ENCODE peak calls at places on chromosomes 5 and 9, in six cellular contexts. P is HCT116, D is H1, T is K562, U is HepG2, K is SK-N-SH. N is an unnamed sample.

GRCh38 chr9:14907360-14907685 is 2.9 kb downstream of the FREM1 start:
- DNase-seq in D (no peak), T (no peak), U (no peak), P (no peak), K (no peak), N (no peak)

GRCh38 chr5:125659316-125660071 is 763.7 kb upstream of the GRAMD2B start:
- DNase-seq in K (no peak), U (no peak), D (no peak), T (no peak), P (no peak), N (no peak)

GRCh38 chr5:168472329-168472728 is 13.9 kb upstream of the RARS1 start:
- DNase-seq in T (peak; percentile 18), U (no peak), P (no peak), D (no peak), K (no peak), N (no peak)

GRCh38 chr9:123998970-123999621 is 12.5 kb upstream of the LHX2 start:
- DNase-seq in D (no peak), K (peak; percentile 60), T (no peak), U (no peak), P (no peak), N (no peak)

GRCh38 chr5:76388791-76389512 is 14.1 kb upstream of the IQGAP2 start:
- DNase-seq in D (no peak), P (no peak), K (no peak), U (no peak), T (no peak), N (no peak)

GRCh38 chr9:72509053-72509452 is 12.4 kb upstream of the TMC1 start:
- DNase-seq in U (no peak), T (no peak), D (no peak), K (no peak), P (no peak), N (no peak)

GRCh38 chr5:127203818-127204217 is 86.8 kb upstream of the MEGF10 start:
- DNase-seq in K (no peak), T (no peak), D (no peak), U (no peak), P (peak; percentile 6), N (no peak)

GRCh38 chr5:17413691-17414090 is 84.3 kb upstream of the TAF11L2 start:
- DNase-seq in D (no peak), P (no peak), T (no peak), K (no peak), U (no peak), N (no peak)

GRCh38 chr5:96257904-96258303 is 175.1 kb downstream of the PCSK1 start:
- DNase-seq in T (no peak), D (no peak), U (no peak), K (no peak), P (no peak), N (no peak)

GRCh38 chr5:169577966-169578365 is 5.6 kb upstream of the SPDL1 start:
- DNase-seq in T (no peak), D (no peak), P (no peak), K (peak; percentile 8), U (no peak), N (no peak)

GRCh38 chr9:132873403-132873802 is 4.7 kb downstream of the AK8 start:
- DNase-seq in T (no peak), U (no peak), D (no peak), K (no peak), P (no peak), N (no peak)

GRCh38 chr5:169705322-169705721 is 68.2 kb downstream of the DOCK2 start:
- DNase-seq in K (no peak), T (no peak), D (no peak), P (no peak), U (no peak), N (no peak)

GRCh38 chr9:129225815-129226214 is 47.8 kb upstream of the IER5L start:
- DNase-seq in D (no peak), T (no peak), P (no peak), U (no peak), K (peak; percentile 87), N (no peak)

GRCh38 chr9:123397975-123398374 is 42.0 kb downstream of the CRB2 start:
- DNase-seq in K (no peak), U (no peak), D (no peak), T (no peak), P (no peak), N (no peak)

GRCh38 chr9:97220894-97221477 is 86.5 kb upstream of the CCDC180 start:
- DNase-seq in P (no peak), K (peak; percentile 45), T (no peak), U (no peak), D (no peak), N (no peak)

GRCh38 chr5:80191991-80192398 is 63.9 kb downstream of the SERINC5 start:
- DNase-seq in U (no peak), K (no peak), T (peak; percentile 52), D (peak; percentile 31), P (no peak), N (no peak)

GRCh38 chr5:143791848-143792701 is 19.9 kb upstream of the HMHB1 start:
- DNase-seq in K (no peak), P (no peak), T (no peak), D (no peak), U (no peak), N (no peak)

GRCh38 chr5:28374492-28374934 is 1336.1 kb upstream of the CDH9 start:
- DNase-seq in U (no peak), P (no peak), T (no peak), D (no peak), K (no peak), N (peak; percentile 29)

GRCh38 chr9:37390759-37391158 is 31.7 kb upstream of the GRHPR start:
- DNase-seq in D (peak; percentile 31), U (peak; percentile 30), T (peak; percentile 71), P (peak; percentile 26), K (no peak), N (peak; percentile 60)

GRCh38 chr5:50694027-50694590 is 27.7 kb downstream of the PARP8 start:
- DNase-seq in D (no peak), U (no peak), P (no peak), K (no peak), T (no peak), N (no peak)

GRCh38 chr5:133381041-133381440 is 231.3 kb downstream of the FSTL4 start:
- DNase-seq in K (no peak), D (no peak), P (no peak), T (no peak), U (no peak), N (no peak)

GRCh38 chr5:114726126-114726525 is 364.3 kb downstream of the KCNN2 start:
- DNase-seq in P (no peak), U (no peak), K (no peak), D (no peak), T (no peak), N (no peak)

GRCh38 chr9:91889161-91889560 is 60.9 kb downstream of the ROR2 start:
- DNase-seq in P (no peak), K (no peak), D (no peak), T (no peak), U (no peak), N (no peak)
- TF ChIP-seq JUND in P (no peak), K (no peak), D (no peak), T (no peak), U (no peak), N (no peak)

DNA sequence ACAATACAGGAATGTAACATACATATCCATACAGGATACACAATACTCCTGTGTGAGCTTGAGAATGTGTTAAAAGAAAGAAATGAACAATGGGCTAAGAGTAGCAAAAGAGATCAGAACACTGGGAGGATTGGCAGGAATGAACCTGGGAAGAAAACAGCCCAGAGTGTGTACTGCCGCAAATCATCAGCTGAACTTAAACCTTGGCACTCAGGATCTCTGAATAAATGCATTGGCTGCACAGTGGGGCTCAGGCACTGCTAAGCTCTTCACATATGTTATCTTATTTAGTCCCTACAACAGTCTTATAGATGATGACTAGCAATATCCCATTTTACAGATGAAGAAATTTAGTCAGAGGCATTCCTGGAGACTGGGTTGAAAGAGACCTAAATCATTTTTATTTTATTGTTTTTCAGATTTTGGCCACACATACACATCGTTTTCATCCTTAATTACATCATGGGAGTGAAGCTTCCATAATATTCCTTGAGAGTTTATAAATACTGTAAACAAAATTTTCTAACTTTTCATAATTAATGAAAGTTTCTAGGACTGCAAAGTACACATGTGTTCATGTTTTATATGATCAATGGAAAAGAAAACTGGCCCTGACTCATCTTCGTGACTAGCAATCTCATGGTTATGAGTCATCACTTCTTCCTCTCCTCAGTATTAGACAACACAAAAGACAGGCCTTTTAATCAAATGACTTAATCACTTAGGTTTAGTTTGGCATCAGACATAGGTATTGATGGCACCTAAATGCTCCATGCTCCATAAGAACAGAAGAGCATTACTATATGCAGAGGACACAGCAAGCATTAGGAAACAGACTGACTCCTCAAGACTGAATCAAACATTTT is 59.2 kb downstream of the CDH18 start:
- DNase-seq in P (no peak), U (peak; percentile 6), K (no peak), D (no peak), T (no peak), N (no peak)
- TF ChIP-seq JUND in P (no peak), U (no peak), K (peak; percentile 90), D (no peak), T (peak; percentile 65), N (no peak)

DNA sequence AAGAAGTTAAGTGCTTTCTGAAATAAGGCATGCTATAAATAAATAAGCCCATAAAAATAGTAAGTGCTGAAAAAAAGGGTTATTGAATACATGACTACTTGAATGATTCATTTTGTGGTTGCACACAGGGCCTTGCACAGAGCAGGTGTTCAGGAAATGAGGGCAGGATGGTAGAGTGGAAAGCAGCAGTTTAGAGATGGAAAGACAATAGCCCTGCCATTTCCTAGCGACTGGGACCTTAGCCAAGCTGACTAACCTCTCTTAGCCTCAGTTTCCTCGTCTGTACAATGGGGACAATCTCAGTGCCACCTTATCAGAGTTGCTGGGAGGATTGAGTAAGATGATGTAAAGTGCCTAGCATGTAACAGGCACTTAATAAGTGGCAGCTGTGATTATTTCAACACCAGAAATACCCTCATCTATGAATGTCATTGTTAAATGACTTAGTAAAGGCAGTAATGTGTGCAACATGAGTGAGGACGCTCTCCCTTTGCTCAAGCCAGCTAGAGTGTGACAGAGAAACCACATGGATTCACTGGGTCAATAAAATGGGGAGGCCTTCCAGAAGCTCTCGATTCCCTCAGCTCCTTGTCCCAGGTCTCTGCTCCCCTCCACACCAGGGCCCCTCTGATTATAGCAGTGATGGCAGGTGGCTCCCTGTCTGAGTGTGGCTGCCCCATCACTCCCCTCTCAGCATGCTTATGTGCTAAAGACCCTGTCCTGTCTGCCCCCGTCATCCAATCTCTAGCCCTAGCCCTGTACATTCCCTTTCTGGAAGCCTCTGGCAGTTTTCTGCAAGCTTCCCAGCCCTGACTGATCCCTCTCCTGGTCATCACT is 16.0 kb upstream of the PHF19 start:
- DNase-seq in U (no peak), K (no peak), D (no peak), T (no peak), P (no peak), N (no peak)
- TF ChIP-seq JUND in U (no peak), K (peak; percentile 80), D (no peak), T (no peak), P (no peak), N (no peak)

GRCh38 chr9:99819123-99819483 is 2.6 kb upstream of the NR4A3 start:
- DNase-seq in D (no peak), P (no peak), T (no peak), U (no peak), K (no peak), N (no peak)

GRCh38 chr9:99816392-99816791 is 5.3 kb upstream of the NR4A3 start:
- DNase-seq in U (no peak), K (no peak), T (no peak), P (no peak), D (no peak), N (no peak)

GRCh38 chr9:99819484-99820329 is 2.0 kb upstream of the NR4A3 start:
- DNase-seq in K (peak; percentile 93), P (peak; percentile 93), T (peak; percentile 94), D (no peak), U (peak; percentile 81), N (peak; percentile 89)

GRCh38 chr9:99820330-99821186 is 1.1 kb upstream of the NR4A3 start:
- DNase-seq in T (peak; percentile 24), U (peak; percentile 47), K (no peak), P (no peak), D (no peak), N (no peak)

GRCh38 chr9:99818439-99818992 is 3.2 kb upstream of the NR4A3 start:
- DNase-seq in P (no peak), D (no peak), K (no peak), U (no peak), T (peak; percentile 26), N (no peak)
- TF ChIP-seq JUND in P (no peak), D (no peak), K (no peak), U (no peak), T (no peak), N (no peak)

N was measured in T47D.